ENCODE peak calls at places on chromosomes 7 and 10, in eight cellular contexts. L is Caki2; X is activated naive CD4-positive, alpha-beta T cell; D is astrocyte of the cerebellum; J is NCI-H1105; H is T47D; Z is hippocampal formation; Y is Right ventricle myocardium superior. A is an unnamed sample.
A peak's percentile ranks its signal among the peaks of the same experiment; 100 is the strongest.

GRCh38 chr7:5077740-5078139 is 32.1 kb downstream of the RBAK start:
- DNase-seq in L (no peak), Z (peak; percentile 18), D (no peak), X (no peak), Y (no peak), H (peak; percentile 11), J (peak; percentile 35), A (no peak)

GRCh38 chr7:120841608-120842007 is 16.3 kb downstream of the TSPAN12 start:
- DNase-seq in H (no peak), Z (no peak), J (no peak), Y (no peak), D (no peak), X (no peak), L (no peak), A (no peak)

GRCh38 chr7:127587663-127588018 is 570 bp upstream of the ARF5 start:
- DNase-seq in Z (no peak), X (no peak), Y (no peak), L (no peak), J (no peak), H (no peak), D (no peak), A (peak; percentile 6)

GRCh38 chr10:3537518-3537917 is 247.5 kb downstream of the KLF6 start:
- DNase-seq in D (no peak), Z (no peak), J (no peak), X (no peak), Y (no peak), H (no peak), L (no peak), A (no peak)

GRCh38 chr10:111078505-111079185 is 1.8 kb downstream of the ADRA2A start:
- DNase-seq in J (no peak), H (no peak), X (no peak), Z (no peak), D (no peak), L (no peak), Y (no peak), A (no peak)

GRCh38 chr10:5234106-5234877 is 37.7 kb downstream of the AKR1C4 start:
- DNase-seq in X (no peak), J (no peak), H (no peak), Y (no peak), Z (peak; percentile 0), L (no peak), D (no peak), A (no peak)

GRCh38 chr10:36441557-36441956 is 683.8 kb upstream of the ANKRD30A start:
- DNase-seq in Y (no peak), L (peak; percentile 41), H (no peak), X (no peak), D (no peak), J (no peak), Z (no peak), A (no peak)

GRCh38 chr7:80833289-80834104 is 85.4 kb downstream of the SEMA3C start:
- DNase-seq in X (no peak), D (no peak), L (peak; percentile 57), J (peak; percentile 15), Y (no peak), Z (no peak), H (no peak), A (no peak)

GRCh38 chr10:683448-684071 is 5.9 kb downstream of the DIP2C start:
- DNase-seq in D (peak; percentile 70), Y (no peak), L (peak; percentile 97), X (no peak), Z (no peak), J (no peak), H (no peak), A (peak; percentile 84)

GRCh38 chr10:73183882-73184281 is 16.0 kb downstream of the FAM149B1 start:
- DNase-seq in X (no peak), J (no peak), Y (no peak), Z (no peak), D (no peak), H (no peak), L (no peak), A (no peak)

GRCh38 chr10:71741671-71742070 is 22.1 kb upstream of the C10orf105 start:
- DNase-seq in D (no peak), X (no peak), J (no peak), L (no peak), H (no peak), Y (no peak), Z (no peak), A (no peak)

GRCh38 chr10:127869329-127869728 is 23.4 kb downstream of the CLRN3 start:
- DNase-seq in X (no peak), Z (no peak), J (no peak), D (no peak), H (no peak), Y (no peak), L (no peak), A (no peak)

GRCh38 chr10:17066000-17066399 is 63.6 kb downstream of the CUBN start:
- DNase-seq in Z (no peak), L (no peak), D (no peak), H (no peak), X (no peak), J (no peak), Y (no peak), A (no peak)

GRCh38 chr10:20984632-20985031 is 87.5 kb upstream of the NEBL start:
- DNase-seq in D (no peak), L (no peak), J (no peak), Z (no peak), H (no peak), Y (no peak), X (no peak), A (no peak)

GRCh38 chr10:103397191-103397825 is 882 bp downstream of the PDCD11 start:
- DNase-seq in L (no peak), Y (no peak), D (no peak), X (no peak), J (no peak), Z (no peak), H (no peak), A (no peak)

GRCh38 chr10:4296165-4296564 is 511.2 kb upstream of the KLF6 start:
- DNase-seq in D (no peak), Y (no peak), H (no peak), J (no peak), X (no peak), L (no peak), Z (no peak), A (no peak)

GRCh38 chr10:122310311-122311050 is 39.4 kb downstream of the BTBD16 start:
- DNase-seq in X (no peak), Z (no peak), Y (no peak), J (no peak), D (no peak), H (no peak), L (peak; percentile 49), A (no peak)

GRCh38 chr10:113340255-113340654 is 212.6 kb upstream of the HABP2 start:
- DNase-seq in Y (no peak), D (no peak), J (no peak), L (no peak), Z (no peak), X (no peak), H (no peak), A (no peak)

GRCh38 chr7:4724648-4725013 is 42.5 kb downstream of the FOXK1 start:
- DNase-seq in L (no peak), D (no peak), H (peak; percentile 49), Z (no peak), Y (no peak), J (no peak), X (no peak), A (no peak)

GRCh38 chr7:33143996-33144718 is 14.8 kb downstream of the BBS9 start:
- DNase-seq in Y (no peak), Z (no peak), X (no peak), D (peak; percentile 80), L (peak; percentile 4), H (no peak), J (no peak), A (no peak)

GRCh38 chr7:54477083-54477482 is 65.1 kb upstream of the VSTM2A start:
- DNase-seq in Z (no peak), L (no peak), Y (no peak), J (no peak), X (no peak), H (no peak), D (no peak), A (no peak)